ENCODE peak calls at places on chromosome 9, in four cellular contexts. D, R, N and H are unnamed samples. For H3K9me3, the result is how much of the 10 kb centered on the place peaks cover.

GRCh38 chr9:101443358-101443757 is 7.8 kb upstream of the ALDOB start:
- DNase-seq in D (peak), N (no peak), R (no peak), H (peak)

GRCh38 chr9:70043689-70044449 is at the start of gene MAMDC2:
- DNase-seq in R (peak), N (no peak), D (peak), H (peak)

GRCh38 chr9:127451681-127452480 is 571 bp downstream of the LRSAM1 start:
- DNase-seq in D (peak), R (peak), N (peak), H (peak)

GRCh38 chr9:105712773-105713172 is 18.4 kb downstream of the TMEM38B start:
- DNase-seq in D (no peak), N (no peak), R (no peak), H (peak)

GRCh38 chr9:137312852-137313325 is 10.8 kb upstream of the NRARP start:
- DNase-seq in D (peak), R (peak), N (no peak), H (peak)

GRCh38 chr9:34522091-34522887 is 501 bp downstream of the ENHO start:
- DNase-seq in R (no peak), D (peak), N (no peak), H (peak)

GRCh38 chr9:99104459-99105151 is at the start of gene TGFBR1:
- DNase-seq in R (peak), D (peak), N (peak), H (peak)

GRCh38 chr9:2134391-2134790 is 119.2 kb downstream of the SMARCA2 start:
- DNase-seq in N (no peak), R (no peak), D (no peak), H (no peak)

GRCh38 chr9:33737811-33738606 is 57.4 kb upstream of the PRSS3 start:
- DNase-seq in R (no peak), N (no peak), D (no peak), H (no peak)

GRCh38 chr9:38428062-38428461 is 3.8 kb upstream of the IGFBPL1 start:
- DNase-seq in N (no peak), R (no peak), D (no peak), H (no peak)

GRCh38 chr9:81562221-81563019 is 126.9 kb downstream of the TLE1 start:
- DNase-seq in N (no peak), D (no peak), R (no peak), H (peak)

GRCh38 chr9:100366121-100366520 is 13.4 kb upstream of the TEX10 start:
- DNase-seq in D (no peak), R (no peak), N (no peak), H (no peak)

GRCh38 chr9:100370064-100370723 is 17.5 kb upstream of the TEX10 start:
- DNase-seq in N (no peak), R (no peak), D (no peak), H (no peak)

GRCh38 chr9:100364013-100364412 is 11.3 kb upstream of the TEX10 start:
- DNase-seq in D (no peak), N (no peak), R (no peak), H (no peak)

GRCh38 chr9:100372648-100373047 is 19.9 kb upstream of the TEX10 start:
- DNase-seq in R (no peak), D (no peak), N (no peak), H (no peak)

DNA sequence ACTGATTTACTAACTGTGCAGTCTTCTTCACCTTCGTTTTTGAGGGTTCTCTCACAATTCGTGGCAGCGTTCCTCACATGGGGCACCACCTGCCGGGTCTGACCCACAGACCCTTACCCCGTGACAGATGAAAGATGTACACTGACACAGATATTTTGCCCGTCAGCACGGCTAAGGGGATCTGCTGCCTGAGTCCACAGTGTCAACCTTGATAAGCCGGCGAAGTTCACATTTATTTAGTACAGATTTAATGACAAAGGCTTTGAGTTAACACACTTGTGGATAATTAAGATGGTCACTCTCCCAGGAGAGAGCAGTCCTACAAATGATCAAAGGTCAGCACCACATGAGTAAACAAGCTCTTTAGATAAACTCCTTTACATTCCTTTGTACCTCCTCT is 15.9 kb upstream of the TEX10 start:
- DNase-seq in N (no peak), R (no peak), D (no peak), H (no peak)
- H3K9me3 ChIP-seq in N (under half), R (under half), D (under half), H (under half)

GRCh38 chr9:96232539-96233241 is 69.3 kb downstream of the HSD17B3 start:
- DNase-seq in R (no peak), D (peak), N (no peak), H (peak)
- H3K27ac ChIP-seq in R (no peak), D (peak), N (no peak), H (peak)

DNA sequence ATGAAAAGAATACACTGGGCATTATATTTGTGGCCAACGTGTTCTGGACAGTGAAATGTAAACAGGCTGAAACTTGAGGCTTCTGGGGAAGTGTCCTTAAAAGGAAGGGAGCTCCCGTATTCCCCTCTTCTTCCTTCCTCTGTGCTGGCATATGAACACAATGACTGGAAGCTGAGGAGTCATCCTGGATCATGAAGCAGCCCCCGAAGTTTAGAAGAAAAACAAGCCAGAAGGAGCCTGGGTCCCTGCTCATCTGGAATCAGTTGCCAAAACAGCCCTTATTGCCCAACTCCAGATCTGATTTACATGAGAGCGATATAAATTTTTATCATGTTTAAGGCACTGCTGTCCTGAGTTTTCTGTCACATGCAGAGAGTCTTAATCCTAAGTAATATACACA is 65.4 kb upstream of the SLC1A1 start:
- DNase-seq in N (no peak), R (no peak), D (no peak), H (no peak)
- H3K4me3 ChIP-seq in N (no peak), R (no peak), D (no peak), H (no peak)

GRCh38 chr9:96762562-96762961 is 15.3 kb downstream of the ZNF510 start:
- DNase-seq in R (no peak), D (no peak), N (no peak), H (no peak)
- H3K9me3 ChIP-seq in R (under half), D (half or more), N (half or more), H (half or more)